ENCODE peak calls at places on chromosome 1, in nine cellular contexts. Z is upper lobe of right lung, G is HCT116, V is PC-9, K is pancreas, N is SJSA1, O is lower lobe of right lung, P is fibroblast of lung, A is body of pancreas. U is an unnamed sample. For H3K27me3 and H3K36me3, the result is how much of the 10 kb centered on the place peaks cover.

GRCh38 chr1:205329719-205330118 is 8.2 kb upstream of the NUAK2 start:
- DNase-seq in K (no peak), O (no peak), Z (no peak), P (no peak), V (no peak), N (no peak), G (no peak), A (no peak), U (no peak)

GRCh38 chr1:229563701-229564100 is 5.2 kb upstream of the ABCB10 start:
- DNase-seq in K (no peak), V (no peak), O (no peak), Z (no peak), G (no peak), N (no peak), A (peak), P (peak), U (no peak)

GRCh38 chr1:229862017-229862774 is 204.8 kb upstream of the GALNT2 start:
- DNase-seq in G (no peak), N (no peak), P (peak), A (no peak), K (no peak), V (no peak), Z (no peak), O (no peak), U (no peak)

GRCh38 chr1:200877839-200878551 is 5.2 kb downstream of the GPR25 start:
- DNase-seq in Z (no peak), A (no peak), P (no peak), O (no peak), G (no peak), N (no peak), V (no peak), K (no peak), U (no peak)

GRCh38 chr1:72986591-72987290 is 704.4 kb upstream of the NEGR1 start:
- DNase-seq in A (no peak), N (no peak), P (no peak), G (no peak), K (no peak), Z (no peak), V (no peak), O (no peak), U (no peak)

GRCh38 chr1:168137515-168137821 is 738 bp upstream of the GPR161 start:
- DNase-seq in Z (no peak), V (no peak), P (no peak), N (no peak), O (no peak), G (no peak), A (no peak), K (no peak), U (no peak)

GRCh38 chr1:14629363-14629762 is 30.9 kb downstream of the KAZN start:
- DNase-seq in A (no peak), O (no peak), Z (no peak), N (no peak), V (no peak), P (no peak), K (no peak), G (no peak), U (no peak)

GRCh38 chr1:21216835-21217811 is 40.4 kb upstream of the EIF4G3 start:
- DNase-seq in V (peak), P (peak), A (peak), Z (no peak), O (peak), G (peak), K (peak), N (peak), U (peak)

GRCh38 chr1:20732071-20732587 is 374 bp downstream of the SH2D5 start:
- DNase-seq in O (no peak), V (peak), K (peak), P (peak), G (no peak), A (peak), Z (peak), N (peak), U (peak)

GRCh38 chr1:68221001-68221970 is 11.0 kb downstream of the WLS start:
- DNase-seq in A (no peak), N (no peak), K (no peak), Z (no peak), G (no peak), V (no peak), P (no peak), O (no peak), U (no peak)

GRCh38 chr1:218304281-218305039 is 19.4 kb downstream of the RRP15 start:
- DNase-seq in A (no peak), V (no peak), N (peak), Z (no peak), K (no peak), P (peak), O (no peak), G (no peak), U (peak)

GRCh38 chr1:211737115-211738035 is 62.0 kb upstream of the NEK2 start:
- DNase-seq in P (no peak), G (no peak), O (no peak), Z (no peak), K (no peak), V (no peak), N (no peak), A (no peak), U (no peak)

DNA sequence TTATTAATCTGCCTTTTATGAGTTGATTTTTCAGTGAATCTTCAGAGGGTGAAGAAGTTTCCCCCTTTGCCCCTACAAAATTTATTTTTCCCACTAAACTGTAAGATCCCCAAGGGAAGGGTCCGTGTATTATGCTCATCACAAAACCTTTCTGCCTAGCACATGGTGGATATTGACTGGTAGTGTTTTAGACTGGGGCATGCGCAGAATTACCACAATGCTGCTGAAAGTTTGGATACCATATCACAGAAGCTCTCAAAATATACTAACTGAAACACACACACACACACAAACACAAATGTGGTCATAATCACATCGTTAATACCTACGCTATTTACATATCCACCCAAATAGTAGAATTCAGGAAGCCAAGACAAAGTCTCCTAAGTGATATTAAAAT is 28.0 kb upstream of the DMRTB1 start:
- DNase-seq in O (no peak), Z (no peak), K (no peak), N (no peak), A (no peak), P (no peak), G (no peak), V (no peak), U (no peak)
- H3K4me3 ChIP-seq in O (no peak), Z (no peak), K (no peak), N (no peak), A (no peak), P (no peak), G (no peak), V (no peak), U (no peak)

DNA sequence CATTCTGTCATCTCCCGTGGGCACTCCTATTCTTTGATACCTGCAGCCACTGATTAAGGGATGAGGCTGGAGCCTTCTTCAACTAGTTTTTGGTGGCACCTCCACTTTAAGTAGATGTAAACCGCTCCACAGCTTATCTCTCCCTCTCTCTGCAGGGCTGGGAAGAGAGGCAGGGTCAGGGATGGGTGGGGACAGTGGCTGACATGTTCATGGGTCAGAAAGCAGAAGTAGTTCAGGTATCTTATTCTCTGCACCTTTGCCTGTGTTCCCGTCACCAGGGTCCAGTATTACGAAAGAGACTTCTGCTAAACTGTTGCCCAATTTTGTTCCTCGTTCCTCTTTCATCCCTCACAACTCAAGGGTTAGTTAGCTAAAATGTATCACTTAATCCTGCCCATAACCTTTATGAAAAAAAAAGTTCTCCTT is 51.7 kb upstream of the EDEM3 start:
- DNase-seq in P (no peak), V (no peak), A (no peak), G (no peak), N (no peak), Z (no peak), O (no peak), K (no peak), U (no peak)
- H3K27me3 ChIP-seq in P (under half), V (under half), A (under half), G (under half), N (under half), Z (under half), O (under half), K (under half), U (under half)

GRCh38 chr1:66954208-66954607 is 29.4 kb downstream of the MIER1 start:
- DNase-seq in P (no peak), O (no peak), V (no peak), N (no peak), K (no peak), G (no peak), A (no peak), Z (no peak), U (no peak)
- H3K36me3 ChIP-seq in P (under half), O (half or more), V (under half), N (half or more), K (under half), G (under half), A (under half), Z (half or more), U (half or more)

DNA sequence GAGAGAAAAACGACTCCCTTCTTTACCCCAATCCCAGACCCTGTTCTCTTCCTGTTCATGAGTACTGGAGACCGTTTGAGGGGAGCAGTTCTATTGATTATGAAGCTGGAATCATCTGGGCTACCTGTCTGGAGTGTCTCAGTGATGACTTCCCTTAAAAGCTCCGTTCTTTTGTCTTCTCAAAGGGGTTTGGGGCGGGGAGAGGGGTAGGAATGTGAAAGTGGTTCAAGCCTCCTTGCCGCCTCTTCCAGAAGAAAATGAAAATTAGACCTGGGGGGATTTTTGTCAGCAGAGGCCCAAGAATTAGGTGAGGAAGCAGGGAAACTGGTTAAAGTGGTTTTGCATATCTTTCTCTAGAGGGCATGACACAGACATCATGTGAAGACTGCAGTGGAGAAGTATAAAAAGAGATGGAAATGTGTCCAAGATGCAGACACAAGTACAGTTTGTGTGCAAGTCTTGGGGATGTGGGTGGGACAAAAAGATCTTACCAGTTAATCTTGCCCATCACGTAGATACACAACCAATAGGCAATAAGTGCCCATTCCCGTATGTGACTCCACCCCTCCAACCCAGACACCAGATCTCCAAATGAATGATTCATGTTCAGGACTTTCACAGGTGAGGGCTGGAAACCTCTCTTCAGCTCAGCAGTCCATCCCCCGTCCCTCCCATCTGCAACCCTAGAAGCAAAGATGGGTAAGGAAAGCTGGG is 470 bp upstream of the MTMR11 start:
- DNase-seq in P (peak), N (peak), G (peak), O (no peak), A (peak), K (no peak), V (peak), Z (no peak), U (no peak)
- H3K4me3 ChIP-seq in P (peak), N (peak), G (peak), O (peak), A (no peak), K (no peak), V (peak), Z (peak), U (no peak)

GRCh38 chr1:95326023-95326422 is 92.0 kb downstream of the RWDD3 start:
- DNase-seq in Z (no peak), G (no peak), N (no peak), K (no peak), A (no peak), P (no peak), V (no peak), O (no peak), U (no peak)

GRCh38 chr1:95325337-95325736 is 91.3 kb downstream of the RWDD3 start:
- DNase-seq in G (no peak), K (no peak), Z (no peak), A (no peak), O (no peak), P (no peak), N (no peak), V (no peak), U (no peak)

GRCh38 chr1:95323117-95323516 is 89.1 kb downstream of the RWDD3 start:
- DNase-seq in P (peak), V (no peak), G (no peak), A (no peak), Z (no peak), N (peak), O (no peak), K (no peak), U (no peak)

DNA sequence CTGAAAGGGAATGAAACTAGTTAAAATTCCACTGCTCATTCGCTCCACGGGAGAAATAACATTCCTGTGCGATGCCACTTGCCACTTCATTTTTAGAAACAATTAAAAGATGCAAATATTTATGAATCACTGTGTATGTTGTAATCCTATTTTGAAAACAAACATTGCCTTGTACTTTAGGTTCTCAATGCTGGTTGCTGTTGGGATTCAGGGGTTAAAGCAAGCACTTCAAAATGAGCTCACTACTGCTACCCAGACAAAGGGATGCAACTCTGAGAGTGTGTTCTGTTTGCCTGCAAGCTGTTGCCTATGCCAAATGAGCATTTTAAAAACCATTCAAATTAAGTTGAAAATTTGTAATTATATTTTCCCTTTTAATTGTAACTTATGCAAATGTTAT is 87.5 kb downstream of the RWDD3 start:
- DNase-seq in O (no peak), N (no peak), V (no peak), A (no peak), P (no peak), Z (no peak), K (no peak), G (no peak), U (no peak)
- H3K27me3 ChIP-seq in O (under half), N (under half), V (under half), A (under half), P (under half), Z (under half), K (under half), G (under half), U (under half)

GRCh38 chr1:109626682-109627408 is 7.2 kb downstream of the AMPD2 start:
- DNase-seq in Z (no peak), G (no peak), P (no peak), O (no peak), K (no peak), A (no peak), N (no peak), V (no peak), U (no peak)

GRCh38 chr1:109625601-109626560 is 6.2 kb downstream of the AMPD2 start:
- DNase-seq in V (no peak), K (no peak), G (no peak), Z (no peak), O (no peak), N (no peak), P (no peak), A (no peak), U (no peak)

GRCh38 chr1:109628540-109629321 is 9.1 kb downstream of the AMPD2 start:
- DNase-seq in P (peak), O (no peak), Z (no peak), K (no peak), G (no peak), N (no peak), A (no peak), V (no peak), U (peak)

GRCh38 chr1:109629372-109630030 is 9.9 kb downstream of the AMPD2 start:
- DNase-seq in P (no peak), G (no peak), Z (no peak), N (no peak), A (no peak), K (no peak), O (no peak), V (no peak), U (no peak)

DNA sequence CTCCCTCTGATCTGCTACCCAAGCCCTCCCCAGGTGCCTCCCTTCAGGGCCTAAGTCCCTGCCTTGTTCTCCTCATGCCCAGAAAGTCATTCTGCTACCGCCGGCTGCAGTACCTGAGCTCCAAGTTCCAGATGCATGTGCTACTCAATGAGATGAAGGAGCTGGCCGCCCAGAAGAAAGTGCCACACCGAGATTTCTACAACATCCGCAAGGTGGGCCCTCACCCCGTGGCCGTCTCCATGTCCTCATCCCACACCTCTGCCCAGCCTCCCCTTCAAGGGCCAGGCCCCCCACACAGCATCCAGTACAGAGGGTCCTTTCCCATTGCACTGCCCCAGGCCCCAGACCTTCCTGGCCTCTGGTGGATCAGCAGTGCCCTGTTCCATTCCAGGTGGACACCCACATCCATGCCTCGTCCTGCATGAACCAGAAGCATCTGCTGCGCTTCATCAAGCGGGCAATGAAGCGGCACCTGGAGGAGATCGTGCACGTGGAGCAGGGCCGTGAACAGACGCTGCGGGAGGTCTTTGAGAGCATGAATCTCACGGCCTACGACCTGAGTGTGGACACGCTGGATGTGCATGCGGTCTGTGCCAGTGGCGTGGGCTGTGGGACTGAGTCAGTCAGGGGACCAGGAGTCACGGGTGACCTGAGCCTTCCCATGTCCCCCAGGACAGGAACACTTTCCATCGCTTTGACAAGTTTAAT is 8.2 kb downstream of the AMPD2 start:
- DNase-seq in P (no peak), Z (no peak), K (no peak), O (no peak), N (no peak), G (no peak), A (no peak), V (no peak), U (no peak)
- H3K36me3 ChIP-seq in P (under half), Z (half or more), K (under half), O (half or more), N (half or more), G (under half), A (under half), V (under half), U (half or more)

GRCh38 chr1:161198877-161199431 is at the start of gene ADAMTS4:
- DNase-seq in V (no peak), Z (no peak), O (no peak), N (no peak), G (no peak), P (peak), K (no peak), A (peak), U (peak)
- H3K4me3 ChIP-seq in V (no peak), Z (peak), O (peak), N (no peak), G (no peak), P (peak), K (no peak), A (no peak), U (peak)

DNA sequence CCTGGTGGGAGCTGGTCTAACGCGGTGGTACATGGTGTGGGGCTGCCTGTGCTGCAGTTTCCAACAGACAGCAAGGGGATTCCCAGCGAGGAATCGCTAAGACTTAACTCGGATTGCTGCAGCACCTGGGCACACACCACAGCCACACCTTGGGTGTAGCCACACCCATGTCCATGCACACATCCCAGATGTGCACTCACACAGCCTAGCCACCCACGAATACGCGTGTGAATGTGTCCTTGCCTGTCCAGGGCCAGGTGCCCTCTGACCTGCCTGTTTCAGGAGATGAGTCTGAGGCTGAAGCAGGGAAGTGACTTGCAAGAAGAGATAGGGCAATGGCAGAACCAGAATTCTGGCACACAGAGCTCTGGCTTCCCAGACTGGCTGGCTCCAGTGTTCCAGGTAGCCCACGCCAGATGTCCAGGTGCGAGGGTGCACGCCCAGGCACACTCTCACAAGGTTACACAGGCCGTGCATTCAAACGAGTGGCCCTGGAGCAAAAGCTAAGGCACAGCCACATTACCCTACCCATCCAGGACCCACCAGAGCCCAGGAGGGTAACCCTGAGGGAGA is 272.7 kb downstream of the TRABD2B start:
- DNase-seq in A (no peak), Z (no peak), K (no peak), O (no peak), P (no peak), G (no peak), N (no peak), V (no peak), U (no peak)
- H3K27me3 ChIP-seq in A (under half), Z (under half), K (under half), O (under half), P (under half), G (under half), N (under half), V (under half), U (under half)

DNA sequence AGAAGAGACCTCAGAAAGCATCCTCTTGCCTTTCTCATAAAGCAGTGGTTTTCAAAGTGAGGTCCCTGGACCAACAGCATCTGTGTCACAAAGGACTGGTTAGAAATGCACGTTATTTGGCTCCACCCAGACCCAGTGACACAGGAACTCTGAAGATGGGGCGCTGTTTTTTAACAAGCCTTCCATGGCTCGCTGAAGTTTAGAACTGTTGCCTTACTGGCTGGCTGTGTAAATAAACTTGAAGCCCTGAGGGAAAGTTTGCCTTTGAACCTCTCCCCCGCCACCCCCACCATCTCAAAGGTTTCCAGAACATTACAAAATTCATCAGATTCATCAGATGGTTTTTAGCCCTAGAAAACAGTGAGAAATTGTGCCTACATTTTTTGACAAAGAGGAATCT is 21.8 kb upstream of the IKBKE start:
- DNase-seq in V (no peak), G (no peak), N (no peak), O (no peak), K (no peak), Z (no peak), A (no peak), P (no peak), U (no peak)
- H3K36me3 ChIP-seq in V (under half), G (under half), N (half or more), O (half or more), K (under half), Z (half or more), A (under half), P (under half), U (under half)

U was measured in MG63.